ENCODE peak calls at places on chromosomes 1 and 21, in six cellular contexts. O is IMR-90, N is fibroblast of the conjunctiva, R is amygdala, U is Daoy, A is breast epithelium. Z is an unnamed sample.

GRCh38 chr1:200353232-200353631 is 56.6 kb downstream of the ZNF281 start:
- DNase-seq in N (no peak), O (no peak), R (no peak), U (no peak), A (no peak), Z (no peak)

GRCh38 chr1:114219247-114219872 is 65.7 kb upstream of the SYT6 start:
- DNase-seq in O (peak; percentile 2), R (no peak), U (peak; percentile 30), N (no peak), A (no peak), Z (peak; percentile 60)

GRCh38 chr21:45365608-45366241 is 39.2 kb upstream of the COL18A1 start:
- DNase-seq in O (peak; percentile 68), U (peak; percentile 89), A (no peak), R (no peak), N (no peak), Z (peak; percentile 27)

GRCh38 chr21:36722370-36723368 is 23.8 kb downstream of the SIM2 start:
- DNase-seq in U (no peak), A (no peak), R (no peak), N (no peak), O (no peak), Z (no peak)

GRCh38 chr1:212482352-212483153 is 49.8 kb downstream of the NENF start:
- DNase-seq in U (peak; percentile 90), A (no peak), N (peak; percentile 47), R (no peak), O (peak; percentile 51), Z (peak; percentile 100)

GRCh38 chr1:26768755-26769154 is 19.0 kb upstream of the PIGV start:
- DNase-seq in O (peak; percentile 76), R (no peak), N (no peak), A (no peak), U (peak; percentile 24), Z (peak; percentile 99)

GRCh38 chr21:38861989-38862683 is 56.4 kb downstream of the ETS2 start:
- DNase-seq in R (no peak), U (no peak), N (no peak), A (no peak), O (no peak), Z (peak; percentile 33)

GRCh38 chr1:35470964-35471613 is 86.1 kb downstream of the KIAA0319L start:
- DNase-seq in R (no peak), N (no peak), U (no peak), A (no peak), O (no peak), Z (no peak)